ENCODE peak calls at places on chromosomes 13 and 19, in eight cellular contexts. T, F, C, E, M, W, L and G are unnamed samples.

GRCh38 chr13:110105136-110105535 is 201.8 kb downstream of the COL4A1 start:
- DNase-seq in T (no peak), F (no peak), C (no peak), E (no peak), M (no peak), W (no peak), L (no peak), G (no peak)

GRCh38 chr19:40576181-40576584 is 490 bp upstream of the SHKBP1 start:
- DNase-seq in T (no peak), F (no peak), C (no peak), E (no peak), M (no peak), W (no peak), L (no peak), G (no peak)

GRCh38 chr13:94706854-94707399 is 5.4 kb downstream of the SOX21 start:
- DNase-seq in T (no peak), F (peak; percentile 72), C (no peak), E (no peak), M (no peak), W (no peak), L (no peak), G (no peak)

GRCh38 chr19:40889366-40889765 is 7.3 kb upstream of the CYP2A7 start:
- DNase-seq in T (no peak), F (no peak), C (no peak), E (no peak), M (no peak), W (no peak), L (no peak), G (no peak)

GRCh38 chr19:1665565-1666047 is 13.2 kb upstream of the TCF3 start:
- DNase-seq in T (no peak), F (no peak), C (no peak), E (no peak), M (no peak), W (no peak), L (no peak), G (no peak)

GRCh38 chr13:114024603-114025431 is 50.9 kb upstream of the C13orf46 start:
- DNase-seq in T (no peak), F (no peak), C (no peak), E (no peak), M (no peak), W (no peak), L (no peak), G (no peak)

GRCh38 chr13:33351324-33351723 is 65.8 kb upstream of the STARD13 start:
- DNase-seq in T (no peak), F (no peak), C (no peak), E (no peak), M (no peak), W (no peak), L (peak; percentile 77), G (no peak)

GRCh38 chr19:56837492-56837891 is 3.0 kb downstream of the PEG3 start:
- DNase-seq in T (no peak), F (peak; percentile 80), C (no peak), E (no peak), M (no peak), W (no peak), L (no peak), G (peak; percentile 71)

GRCh38 chr13:89514534-89515312 is 1832.8 kb upstream of the MIR17HG start:
- DNase-seq in T (peak; percentile 12), F (no peak), C (peak; percentile 66), E (no peak), M (no peak), W (no peak), L (peak; percentile 85), G (no peak)

GRCh38 chr19:15091918-15092753 is 10.1 kb downstream of the OR1I1 start:
- DNase-seq in T (peak; percentile 62), F (no peak), C (peak; percentile 80), E (no peak), M (peak; percentile 32), W (peak; percentile 37), L (peak; percentile 83), G (no peak)

GRCh38 chr19:28619842-28620429 is 593.0 kb downstream of the UQCRFS1 start:
- DNase-seq in T (no peak), F (no peak), C (no peak), E (no peak), M (no peak), W (no peak), L (no peak), G (no peak)

GRCh38 chr13:93715866-93716265 is 489.3 kb downstream of the GPC6 start:
- DNase-seq in T (no peak), F (no peak), C (no peak), E (no peak), M (no peak), W (no peak), L (peak; percentile 70), G (no peak)

GRCh38 chr13:59112375-59112774 is 1051.4 kb downstream of the DIAPH3 start:
- DNase-seq in T (no peak), F (peak; percentile 48), C (no peak), E (no peak), M (peak; percentile 84), W (no peak), L (peak; percentile 51), G (no peak)

GRCh38 chr19:10044390-10044789 is 31.1 kb downstream of the RDH8 start:
- DNase-seq in T (peak; percentile 62), F (no peak), C (no peak), E (no peak), M (no peak), W (no peak), L (peak; percentile 15), G (no peak)

GRCh38 chr13:45205124-45205523 is 4.3 kb upstream of the KCTD4 start:
- DNase-seq in T (no peak), F (no peak), C (no peak), E (no peak), M (no peak), W (no peak), L (no peak), G (no peak)

GRCh38 chr19:5547881-5548280 is 19.9 kb downstream of the TINCR start:
- DNase-seq in T (peak; percentile 70), F (no peak), C (peak; percentile 35), E (no peak), M (peak; percentile 36), W (peak; percentile 23), L (peak; percentile 59), G (no peak)

GRCh38 chr13:73708393-73708985 is 425.7 kb downstream of the KLF12 start:
- DNase-seq in T (peak; percentile 57), F (peak; percentile 9), C (peak; percentile 82), E (no peak), M (peak; percentile 18), W (peak; percentile 60), L (peak; percentile 71), G (no peak)

GRCh38 chr19:18763674-18764590 is 27.2 kb downstream of the COMP start:
- DNase-seq in T (no peak), F (no peak), C (no peak), E (no peak), M (peak; percentile 93), W (no peak), L (peak; percentile 93), G (peak; percentile 70)

GRCh38 chr19:49338023-49338677 is 2.9 kb downstream of the CD37 start:
- DNase-seq in T (peak; percentile 68), F (no peak), C (no peak), E (no peak), M (no peak), W (no peak), L (no peak), G (no peak)

GRCh38 chr13:74325106-74325505 is 190.9 kb upstream of the KLF12 start:
- DNase-seq in T (no peak), F (no peak), C (peak; percentile 5), E (no peak), M (peak; percentile 82), W (peak; percentile 62), L (peak; percentile 50), G (no peak)

GRCh38 chr19:7787602-7788177 is 24.6 kb downstream of the CLEC4M start:
- DNase-seq in T (no peak), F (no peak), C (no peak), E (no peak), M (no peak), W (no peak), L (no peak), G (no peak)

GRCh38 chr13:50485979-50486935 is 357.2 kb downstream of the DLEU7 start:
- DNase-seq in T (no peak), F (no peak), C (no peak), E (no peak), M (peak; percentile 3), W (no peak), L (no peak), G (no peak)

GRCh38 chr13:86830046-86830445 is 841.1 kb upstream of the SLITRK5 start:
- DNase-seq in T (no peak), F (no peak), C (no peak), E (no peak), M (no peak), W (no peak), L (no peak), G (no peak)